ENCODE peak calls at places on chromosomes 2 and 18, in six cellular contexts. One of them, this sample, is unnamed.

GRCh38 chr2:75002007-75002406 is 43.6 kb downstream of the POLE4 start:
- DNase-seq in A549: no peak
- DNase-seq in upper lobe of left lung: no peak
- DNase-seq in HepG2: peak; percentile 28
- DNase-seq in suprapubic skin: no peak
- DNase-seq in tibial nerve: no peak
- DNase-seq in this sample: no peak

GRCh38 chr2:207828361-207829057 is 58.8 kb upstream of the FZD5 start:
- DNase-seq in A549: no peak
- DNase-seq in upper lobe of left lung: no peak
- DNase-seq in HepG2: peak; percentile 98
- DNase-seq in suprapubic skin: no peak
- DNase-seq in tibial nerve: no peak
- DNase-seq in this sample: no peak

GRCh38 chr2:233456934-233457333 is 102.6 kb downstream of the DGKD start:
- DNase-seq in A549: no peak
- DNase-seq in upper lobe of left lung: no peak
- DNase-seq in HepG2: no peak
- DNase-seq in suprapubic skin: no peak
- DNase-seq in tibial nerve: no peak
- DNase-seq in this sample: no peak

GRCh38 chr2:109736177-109736827 is 57.8 kb upstream of the RGPD5 start:
- DNase-seq in A549: peak; percentile 74
- DNase-seq in upper lobe of left lung: peak; percentile 35
- DNase-seq in HepG2: peak; percentile 69
- DNase-seq in suprapubic skin: no peak
- DNase-seq in tibial nerve: peak; percentile 82
- DNase-seq in this sample: peak; percentile 59

GRCh38 chr2:241112592-241112991 is 10.5 kb upstream of the MTERF4 start:
- DNase-seq in A549: no peak
- DNase-seq in upper lobe of left lung: no peak
- DNase-seq in HepG2: no peak
- DNase-seq in suprapubic skin: no peak
- DNase-seq in tibial nerve: no peak
- DNase-seq in this sample: no peak

GRCh38 chr18:59232309-59233016 is 12.5 kb downstream of the GRP start:
- DNase-seq in A549: no peak
- DNase-seq in upper lobe of left lung: no peak
- DNase-seq in HepG2: no peak
- DNase-seq in suprapubic skin: no peak
- DNase-seq in tibial nerve: no peak
- DNase-seq in this sample: no peak

GRCh38 chr2:36466135-36466534 is 110.6 kb downstream of the CRIM1 start:
- DNase-seq in A549: no peak
- DNase-seq in upper lobe of left lung: no peak
- DNase-seq in HepG2: no peak
- DNase-seq in suprapubic skin: no peak
- DNase-seq in tibial nerve: no peak
- DNase-seq in this sample: no peak

GRCh38 chr2:47003641-47004427 is 88.2 kb upstream of the MCFD2 start:
- DNase-seq in A549: no peak
- DNase-seq in upper lobe of left lung: no peak
- DNase-seq in HepG2: no peak
- DNase-seq in suprapubic skin: no peak
- DNase-seq in tibial nerve: no peak
- DNase-seq in this sample: no peak

GRCh38 chr2:232929303-232930123 is 59.4 kb downstream of the SNORC start:
- DNase-seq in A549: no peak
- DNase-seq in upper lobe of left lung: no peak
- DNase-seq in HepG2: no peak
- DNase-seq in suprapubic skin: no peak
- DNase-seq in tibial nerve: no peak
- DNase-seq in this sample: no peak

GRCh38 chr18:56269958-56270357 is 368.4 kb downstream of the TXNL1 start:
- DNase-seq in A549: no peak
- DNase-seq in upper lobe of left lung: no peak
- DNase-seq in HepG2: no peak
- DNase-seq in suprapubic skin: no peak
- DNase-seq in tibial nerve: no peak
- DNase-seq in this sample: no peak
- TF ChIP-seq EP300 in A549: no peak
- TF ChIP-seq EP300 in upper lobe of left lung: no peak
- TF ChIP-seq EP300 in HepG2: no peak
- TF ChIP-seq EP300 in suprapubic skin: no peak
- TF ChIP-seq EP300 in tibial nerve: no peak
- TF ChIP-seq EP300 in this sample: no peak

GRCh38 chr2:189164732-189165131 is 14.8 kb downstream of the COL5A2 start:
- DNase-seq in A549: peak; percentile 32
- DNase-seq in upper lobe of left lung: no peak
- DNase-seq in HepG2: no peak
- DNase-seq in suprapubic skin: peak; percentile 59
- DNase-seq in tibial nerve: peak; percentile 60
- DNase-seq in this sample: peak; percentile 11
- H3K27ac ChIP-seq in A549: peak overlapping the region; percentile 37
- H3K27ac ChIP-seq in upper lobe of left lung: no peak overlapping the region
- H3K27ac ChIP-seq in HepG2: no peak overlapping the region
- H3K27ac ChIP-seq in suprapubic skin: no peak overlapping the region
- H3K27ac ChIP-seq in tibial nerve: peak overlapping the region; percentile 79
- H3K27ac ChIP-seq in this sample: peak overlapping the region; percentile 50

GRCh38 chr2:12960671-12961070 is 243.9 kb downstream of the TRIB2 start:
- DNase-seq in A549: no peak
- DNase-seq in upper lobe of left lung: no peak
- DNase-seq in HepG2: no peak
- DNase-seq in suprapubic skin: no peak
- DNase-seq in tibial nerve: no peak
- DNase-seq in this sample: no peak
- TF ChIP-seq EP300 in A549: no peak
- TF ChIP-seq EP300 in upper lobe of left lung: no peak
- TF ChIP-seq EP300 in HepG2: no peak
- TF ChIP-seq EP300 in suprapubic skin: no peak
- TF ChIP-seq EP300 in tibial nerve: no peak
- TF ChIP-seq EP300 in this sample: no peak

DNA sequence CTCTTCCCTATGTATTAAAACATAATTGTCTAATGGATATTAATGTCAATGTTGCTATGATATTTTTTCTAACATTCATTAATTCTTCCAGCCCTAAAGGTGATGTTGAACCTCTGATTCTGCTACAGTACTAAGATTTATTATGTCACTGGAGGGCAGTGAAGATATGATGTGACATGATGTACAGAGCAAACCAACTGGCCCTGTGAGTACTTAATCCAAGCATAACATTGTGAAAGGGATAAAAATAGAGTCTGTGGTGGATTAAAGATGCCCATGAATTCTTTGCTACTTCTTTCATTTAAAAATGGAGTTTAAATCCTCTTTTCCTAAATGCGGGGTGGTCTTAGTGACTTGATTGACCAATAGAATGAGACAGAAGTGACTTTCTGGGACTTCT is 51.8 kb downstream of the IL1R2 start:
- DNase-seq in A549: no peak
- DNase-seq in upper lobe of left lung: no peak
- DNase-seq in HepG2: no peak
- DNase-seq in suprapubic skin: no peak
- DNase-seq in tibial nerve: no peak
- DNase-seq in this sample: no peak
- H3K27ac ChIP-seq in A549: no peak overlapping the region
- H3K27ac ChIP-seq in upper lobe of left lung: no peak overlapping the region
- H3K27ac ChIP-seq in HepG2: no peak overlapping the region
- H3K27ac ChIP-seq in suprapubic skin: no peak overlapping the region
- H3K27ac ChIP-seq in tibial nerve: no peak overlapping the region
- H3K27ac ChIP-seq in this sample: no peak overlapping the region

DNA sequence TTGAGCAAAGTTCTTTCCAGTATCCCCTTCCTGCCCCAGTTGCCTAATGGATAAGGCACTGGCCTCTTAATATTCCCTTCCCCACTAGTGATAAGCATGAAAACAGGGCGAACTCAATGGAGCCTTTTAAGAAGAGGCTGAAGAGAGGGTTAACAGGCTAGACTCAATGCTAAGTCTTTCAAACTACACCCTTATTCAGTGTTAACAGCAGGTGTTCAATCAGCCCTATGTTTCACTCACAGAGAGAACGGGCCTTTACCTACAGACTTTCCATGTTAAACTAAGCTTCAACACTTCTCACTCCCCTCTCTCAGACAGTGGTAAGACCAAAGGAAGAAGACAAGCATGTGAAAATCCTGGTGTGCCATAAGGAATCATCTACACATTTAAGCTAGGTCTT is 75.8 kb downstream of the ANKRD44 start:
- DNase-seq in A549: no peak
- DNase-seq in upper lobe of left lung: no peak
- DNase-seq in HepG2: no peak
- DNase-seq in suprapubic skin: no peak
- DNase-seq in tibial nerve: no peak
- DNase-seq in this sample: no peak
- TF ChIP-seq EP300 in A549: no peak
- TF ChIP-seq EP300 in upper lobe of left lung: no peak
- TF ChIP-seq EP300 in HepG2: no peak
- TF ChIP-seq EP300 in suprapubic skin: no peak
- TF ChIP-seq EP300 in tibial nerve: no peak
- TF ChIP-seq EP300 in this sample: no peak

DNA sequence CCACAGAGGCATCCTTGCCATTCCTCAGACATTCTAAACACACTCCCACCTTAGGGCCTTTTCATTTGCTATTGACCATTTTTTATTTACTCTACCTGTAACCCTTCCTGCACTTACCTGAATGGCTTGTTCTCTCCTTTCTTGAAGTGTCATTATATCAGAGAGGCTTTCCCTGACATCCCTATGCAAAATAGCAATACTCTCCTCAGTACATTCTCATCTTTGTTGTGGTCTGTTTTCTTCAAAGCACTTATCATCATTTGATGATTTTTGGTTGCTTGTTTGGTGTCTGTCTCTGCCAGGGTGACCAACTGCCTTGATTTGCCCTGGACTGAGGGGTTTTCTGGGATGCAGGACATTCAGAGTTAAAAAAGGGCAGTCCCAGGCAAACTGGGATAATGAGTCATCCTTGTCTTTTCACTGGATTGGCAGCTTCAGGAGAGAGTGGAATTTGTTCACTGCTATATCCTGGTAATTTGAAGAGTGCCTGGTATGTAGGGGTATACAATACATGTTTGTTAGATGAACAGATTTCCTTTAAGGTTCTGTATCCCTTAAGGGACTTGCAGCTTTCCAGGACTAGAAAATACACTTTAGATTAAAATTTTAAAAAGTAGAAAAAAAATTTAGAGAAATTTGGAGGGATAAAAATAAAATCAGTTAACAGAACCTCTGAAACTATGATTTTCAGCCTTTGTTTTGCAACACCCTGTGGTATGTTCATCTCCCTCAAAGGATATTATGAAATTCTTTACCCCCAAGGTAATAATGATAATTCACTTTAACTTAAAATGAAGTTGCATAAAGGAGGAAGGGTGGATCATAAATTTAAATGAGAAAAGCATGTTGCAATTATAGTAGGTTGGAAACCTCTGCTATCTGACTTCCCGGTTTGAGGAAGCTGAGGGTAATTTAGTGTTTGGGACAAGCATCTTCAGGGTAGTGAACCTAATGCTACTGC is 102.5 kb downstream of the BABAM2 start:
- DNase-seq in A549: peak; percentile 58
- DNase-seq in upper lobe of left lung: no peak
- DNase-seq in HepG2: peak; percentile 47
- DNase-seq in suprapubic skin: no peak
- DNase-seq in tibial nerve: no peak
- DNase-seq in this sample: no peak
- H3K27ac ChIP-seq in A549: peak overlapping the region; percentile 84
- H3K27ac ChIP-seq in upper lobe of left lung: no peak overlapping the region
- H3K27ac ChIP-seq in HepG2: no peak overlapping the region
- H3K27ac ChIP-seq in suprapubic skin: no peak overlapping the region
- H3K27ac ChIP-seq in tibial nerve: no peak overlapping the region
- H3K27ac ChIP-seq in this sample: no peak overlapping the region

DNA sequence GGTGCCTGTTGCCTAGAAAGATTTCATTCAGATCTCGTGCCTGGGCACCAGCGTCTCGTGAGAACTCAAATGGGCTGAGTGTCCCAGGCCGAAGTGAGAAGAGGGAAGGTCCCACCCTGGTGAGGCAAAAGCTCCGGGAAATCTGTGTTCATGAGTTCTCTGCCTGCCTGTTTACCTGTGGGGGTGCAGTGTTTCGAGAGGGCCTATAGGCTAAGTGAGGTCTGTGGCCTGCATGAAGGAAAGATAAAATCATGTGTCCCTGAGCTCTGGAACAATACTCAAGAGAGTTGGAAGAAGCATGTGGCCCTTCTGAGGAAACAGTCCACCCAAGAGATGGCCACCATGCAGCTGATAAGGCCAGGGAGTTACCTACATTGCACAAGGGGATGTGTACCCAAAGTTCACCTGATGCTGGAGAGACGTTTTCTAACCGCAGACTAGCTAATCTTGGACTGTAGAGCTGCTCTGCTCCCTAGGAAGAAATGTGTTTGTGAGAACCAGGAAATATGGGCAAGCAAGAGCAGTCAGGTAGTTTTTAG is 63.5 kb upstream of the ST3GAL5 start:
- DNase-seq in A549: no peak
- DNase-seq in upper lobe of left lung: peak; percentile 77
- DNase-seq in HepG2: no peak
- DNase-seq in suprapubic skin: no peak
- DNase-seq in tibial nerve: no peak
- DNase-seq in this sample: no peak
- TF ChIP-seq EP300 in A549: no peak
- TF ChIP-seq EP300 in upper lobe of left lung: peak; percentile 90
- TF ChIP-seq EP300 in HepG2: no peak
- TF ChIP-seq EP300 in suprapubic skin: no peak
- TF ChIP-seq EP300 in tibial nerve: no peak
- TF ChIP-seq EP300 in this sample: no peak